ENCODE peak calls at places on chromosomes 12 and 14, in nine cellular contexts. Z is MM.1S, W is PC-3, R is HCT116, P is neural progenitor cell, N is GM23248, X is hepatocyte, J is OCI-LY7, U is SK-N-SH. M is an unnamed sample.

GRCh38 chr12:68970951-68971350 is 38.0 kb upstream of the CPM start:
- DNase-seq in U (no peak), J (no peak), N (no peak), R (no peak), W (peak), Z (no peak), P (no peak), X (no peak), M (no peak)

GRCh38 chr12:105214141-105214540 is 21.8 kb downstream of the APPL2 start:
- DNase-seq in W (peak), N (peak), U (no peak), R (no peak), J (no peak), P (no peak), X (peak), Z (no peak), M (no peak)

GRCh38 chr12:75329918-75330826 is at the start of gene CAPS2:
- DNase-seq in U (peak), R (peak), X (peak), N (peak), J (peak), Z (peak), P (peak), W (peak), M (peak)

GRCh38 chr12:13362260-13362841 is 165.8 kb downstream of the EMP1 start:
- DNase-seq in W (peak), R (peak), P (peak), Z (peak), X (peak), U (peak), N (peak), J (peak), M (peak)

GRCh38 chr12:92673756-92674155 is 29.0 kb upstream of the PLEKHG7 start:
- DNase-seq in Z (no peak), J (no peak), X (no peak), N (no peak), P (no peak), U (no peak), W (no peak), R (no peak), M (no peak)

GRCh38 chr14:55127491-55127951 is 1.5 kb upstream of the LGALS3 start:
- DNase-seq in J (no peak), Z (no peak), U (no peak), R (no peak), X (peak), P (no peak), W (peak), N (peak), M (no peak)

GRCh38 chr14:85479306-85479705 is 50.6 kb upstream of the FLRT2 start:
- DNase-seq in X (no peak), R (no peak), P (no peak), W (no peak), J (no peak), U (no peak), N (no peak), Z (no peak), M (no peak)

GRCh38 chr12:104219908-104220404 is 4.4 kb downstream of the TXNRD1 start:
- DNase-seq in W (peak), Z (no peak), N (peak), P (no peak), U (peak), J (no peak), X (peak), R (peak), M (no peak)

GRCh38 chr14:33512201-33512600 is 438.7 kb downstream of the EGLN3 start:
- DNase-seq in N (peak), U (no peak), P (no peak), J (no peak), R (no peak), W (no peak), Z (no peak), X (no peak), M (no peak)

GRCh38 chr12:80205960-80206359 is 106.6 kb downstream of the OTOGL start:
- DNase-seq in U (no peak), P (no peak), N (no peak), X (no peak), R (no peak), W (no peak), J (no peak), Z (no peak), M (no peak)

GRCh38 chr14:64364907-64365306 is 23.2 kb upstream of the MTHFD1 start:
- DNase-seq in Z (no peak), R (no peak), J (no peak), P (no peak), W (peak), X (no peak), N (peak), U (no peak), M (no peak)

GRCh38 chr12:100554608-100555077 is 18.8 kb upstream of the GAS2L3 start:
- DNase-seq in Z (peak), N (peak), X (peak), R (peak), J (peak), U (peak), P (peak), W (peak), M (peak)

GRCh38 chr12:62846506-62846905 is 88.4 kb downstream of the PPM1H start:
- DNase-seq in Z (no peak), R (no peak), W (no peak), J (no peak), U (no peak), N (no peak), X (no peak), P (no peak), M (no peak)

GRCh38 chr12:70830221-70831061 is 90.1 kb downstream of the PTPRR start:
- DNase-seq in R (no peak), W (no peak), P (no peak), X (no peak), U (no peak), Z (no peak), N (no peak), J (no peak), M (no peak)

GRCh38 chr12:9868951-9869306 is 225 bp downstream of the CLEC2B start:
- DNase-seq in N (no peak), U (no peak), X (no peak), P (no peak), R (no peak), J (no peak), W (no peak), Z (no peak), M (no peak)

GRCh38 chr14:23101986-23102625 is 2.7 kb downstream of the CIROP start:
- DNase-seq in J (no peak), X (no peak), R (no peak), N (no peak), W (no peak), U (no peak), P (no peak), Z (no peak), M (no peak)

GRCh38 chr14:100988956-100989355 is 85.4 kb upstream of the RTL1 start:
- DNase-seq in R (peak), Z (no peak), J (no peak), P (no peak), W (no peak), X (no peak), N (no peak), U (no peak), M (no peak)

GRCh38 chr12:111993290-111994150 is 19.4 kb downstream of the TMEM116 start:
- DNase-seq in X (no peak), Z (peak), N (no peak), J (no peak), U (no peak), R (no peak), W (no peak), P (no peak), M (no peak)

GRCh38 chr14:41830679-41831078 is 224.0 kb downstream of the LRFN5 start:
- DNase-seq in R (no peak), Z (no peak), W (no peak), X (peak), J (no peak), P (no peak), N (peak), U (no peak), M (peak)
- TF ChIP-seq EZH2phosphoT487 in R (no peak), Z (no peak), W (no peak), X (no peak), J (no peak), P (no peak), N (no peak), U (no peak), M (no peak)

DNA sequence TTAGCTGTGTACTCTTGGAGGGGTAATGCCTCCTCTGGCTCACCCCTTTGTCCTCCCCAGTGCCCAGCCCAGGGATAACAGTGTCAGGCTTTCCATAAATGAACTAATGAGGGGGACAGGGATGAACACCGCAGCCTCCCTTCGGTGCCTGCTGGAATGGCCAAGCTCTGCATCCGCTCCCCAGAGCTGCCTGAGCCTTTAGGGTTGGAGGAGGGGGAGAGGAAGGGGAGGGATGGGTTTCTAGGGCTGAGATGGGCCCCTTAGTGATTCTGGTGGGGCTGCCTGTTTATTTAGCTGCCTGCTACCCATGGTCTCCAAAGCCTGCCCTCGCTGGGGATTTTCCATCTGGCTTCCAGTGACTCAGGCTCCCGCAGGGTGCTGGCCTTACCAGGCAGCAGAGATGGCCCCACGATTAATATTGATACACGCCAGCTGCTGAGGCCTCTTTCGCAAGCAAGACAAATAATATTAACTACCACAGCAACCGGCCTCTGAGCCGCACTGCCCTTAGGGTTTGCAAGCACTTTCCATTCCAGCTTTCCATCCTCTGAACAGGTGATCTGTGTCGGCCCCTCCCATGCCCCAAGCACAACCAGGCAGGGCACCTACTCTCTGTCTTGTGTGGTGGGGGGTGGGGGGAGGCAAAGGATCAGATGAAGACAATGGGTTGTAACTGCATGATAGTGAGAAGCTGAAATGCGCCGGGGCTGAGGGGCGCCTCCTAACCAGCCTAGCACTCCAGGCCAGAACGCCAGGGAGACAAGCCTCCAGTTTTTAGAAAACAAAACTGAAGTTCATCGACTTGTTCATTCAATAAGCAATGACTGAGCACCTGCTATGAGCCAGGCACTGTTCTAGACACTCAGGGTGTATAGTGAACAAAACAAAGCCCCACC is 56.7 kb downstream of the C14orf132 start:
- DNase-seq in J (no peak), N (peak), U (peak), Z (no peak), R (no peak), P (peak), W (peak), X (peak), M (peak)
- TF ChIP-seq EZH2phosphoT487 in J (no peak), N (no peak), U (no peak), Z (no peak), R (no peak), P (no peak), W (no peak), X (no peak), M (no peak)

DNA sequence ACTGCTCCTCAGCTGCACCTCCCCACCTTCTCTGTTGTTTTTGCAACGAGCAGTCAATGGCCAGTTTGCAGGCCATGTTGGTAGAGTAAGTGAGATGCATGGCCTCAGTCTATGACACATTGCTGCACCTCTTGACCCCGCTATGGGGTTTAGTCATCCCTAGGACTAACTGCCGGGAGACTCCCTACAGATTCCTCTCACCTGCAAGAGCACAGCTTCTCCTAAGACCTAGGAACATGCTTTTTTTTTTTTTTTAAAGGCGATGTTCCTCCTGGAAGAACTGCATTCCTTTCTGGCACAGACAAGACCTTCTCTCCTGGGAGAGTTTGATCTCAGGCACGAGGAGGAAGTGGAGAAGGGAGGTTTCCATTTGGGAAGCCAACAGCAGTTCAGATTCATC is 104.3 kb downstream of the LGMN start:
- DNase-seq in Z (no peak), R (peak), N (peak), W (peak), P (no peak), J (no peak), U (no peak), X (no peak), M (no peak)
- TF ChIP-seq EZH2phosphoT487 in Z (no peak), R (no peak), N (no peak), W (no peak), P (no peak), J (no peak), U (no peak), X (no peak), M (no peak)

DNA sequence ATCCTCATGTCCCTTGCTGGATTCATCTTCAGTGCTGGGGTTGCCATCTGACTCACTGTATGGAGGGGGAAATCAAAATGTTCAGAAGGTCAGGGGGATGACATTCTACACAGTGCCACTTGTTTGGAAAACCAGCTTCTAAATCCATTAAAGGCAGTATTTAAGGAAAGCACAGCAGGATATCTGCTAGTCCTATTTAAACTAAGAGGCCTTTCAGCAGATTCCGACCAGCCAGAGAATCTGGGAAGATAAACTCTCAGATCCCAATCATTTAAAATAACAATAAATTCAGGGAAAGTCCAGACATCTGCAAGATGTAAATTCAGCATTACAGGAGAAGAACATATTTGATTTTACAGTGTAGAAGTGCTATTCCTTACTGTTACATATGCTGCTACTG is 3.8 kb downstream of the SIX4 start:
- DNase-seq in Z (no peak), X (no peak), U (no peak), R (no peak), P (peak), N (no peak), J (no peak), W (no peak), M (no peak)
- TF ChIP-seq EZH2phosphoT487 in Z (no peak), X (no peak), U (no peak), R (no peak), P (no peak), N (no peak), J (no peak), W (no peak), M (no peak)

GRCh38 chr14:58133739-58134138 is 18.3 kb downstream of the ARMH4 start:
- DNase-seq in X (peak), N (peak), P (no peak), W (peak), U (no peak), Z (no peak), J (no peak), R (no peak), M (no peak)

GRCh38 chr14:58128416-58128815 is 23.6 kb downstream of the ARMH4 start:
- DNase-seq in N (no peak), R (no peak), P (no peak), Z (no peak), X (no peak), U (no peak), J (no peak), W (no peak), M (no peak)

GRCh38 chr14:58130121-58130782 is 21.8 kb downstream of the ARMH4 start:
- DNase-seq in X (no peak), R (no peak), J (no peak), W (no peak), P (no peak), N (no peak), U (no peak), Z (no peak), M (no peak)

GRCh38 chr14:58129208-58129607 is 22.8 kb downstream of the ARMH4 start:
- DNase-seq in U (no peak), P (no peak), W (peak), J (no peak), Z (no peak), R (no peak), X (no peak), N (peak), M (peak)

DNA sequence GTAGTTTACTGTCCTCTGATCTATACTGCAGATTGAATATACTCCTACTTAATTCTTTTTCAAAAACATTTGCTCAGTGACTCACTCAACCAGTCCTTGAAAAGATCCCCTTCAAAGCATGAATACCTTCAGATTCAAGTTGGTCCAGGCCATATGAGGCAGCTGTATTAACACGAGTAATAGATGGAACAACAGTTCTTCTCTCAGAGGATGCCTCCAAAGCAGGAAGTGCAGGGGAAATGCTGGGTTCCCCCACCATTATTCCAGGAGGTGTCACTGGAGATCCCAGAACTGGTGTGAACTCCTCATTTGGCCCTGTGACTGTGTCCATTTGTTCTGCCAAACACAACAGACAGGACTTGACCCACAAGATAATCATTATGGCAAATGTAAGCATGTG is 20.6 kb downstream of the ARMH4 start:
- DNase-seq in N (peak), J (no peak), U (no peak), W (peak), P (no peak), R (no peak), Z (no peak), X (no peak), M (peak)
- TF ChIP-seq EZH2phosphoT487 in N (no peak), J (no peak), U (no peak), W (no peak), P (no peak), R (no peak), Z (no peak), X (no peak), M (no peak)

GRCh38 chr14:104968153-104968527 is 10.0 kb downstream of the AHNAK2 start:
- DNase-seq in R (no peak), J (no peak), P (peak), Z (no peak), U (peak), W (peak), X (peak), N (peak), M (peak)
- TF ChIP-seq EZH2phosphoT487 in R (no peak), J (no peak), P (no peak), Z (no peak), U (no peak), W (no peak), X (no peak), N (no peak), M (no peak)

DNA sequence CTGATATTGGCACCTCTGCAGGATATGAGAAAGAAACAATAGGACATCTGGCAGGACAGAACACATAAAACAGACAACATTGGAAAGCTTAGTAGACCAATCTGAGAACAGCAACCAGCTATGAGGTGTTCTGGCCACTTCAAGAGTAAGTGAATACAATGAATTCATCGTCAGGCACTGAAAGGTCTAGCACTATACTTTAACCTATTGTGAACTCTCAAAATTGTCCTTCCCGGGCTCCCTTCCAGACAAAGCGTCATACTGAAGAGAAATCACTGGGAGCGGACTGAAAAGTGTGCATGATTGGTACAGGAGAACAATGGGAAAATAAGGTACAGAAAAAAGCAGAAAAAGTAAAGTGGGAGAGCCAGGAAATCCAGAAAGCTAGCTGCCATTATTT is 75.8 kb downstream of the LRP6 start:
- DNase-seq in R (no peak), U (no peak), W (no peak), P (no peak), X (no peak), Z (no peak), N (no peak), J (no peak), M (no peak)
- TF ChIP-seq EZH2phosphoT487 in R (no peak), U (no peak), W (no peak), P (no peak), X (no peak), Z (no peak), N (no peak), J (no peak), M (no peak)

DNA sequence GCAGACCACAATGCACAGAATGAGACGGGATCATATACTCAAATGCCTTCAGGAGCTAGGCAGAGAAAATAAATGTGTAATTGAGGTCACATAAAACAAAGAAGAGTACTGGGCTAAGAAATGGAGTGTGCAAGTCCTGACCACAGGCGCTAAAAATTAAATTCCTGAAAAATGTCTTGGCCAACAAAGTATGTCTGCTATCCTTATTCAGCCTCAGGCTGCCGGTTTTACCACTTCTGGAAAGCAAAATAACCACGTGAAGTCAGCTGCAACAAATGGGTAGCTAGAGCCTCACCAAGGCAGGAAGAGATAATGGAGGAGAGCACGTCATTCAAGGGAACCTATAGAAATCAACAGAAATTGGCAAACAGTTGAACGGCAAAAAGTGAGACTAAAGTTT is 3.1 kb downstream of the PYGL start:
- DNase-seq in P (no peak), Z (no peak), N (peak), J (no peak), X (no peak), U (no peak), R (no peak), W (no peak), M (no peak)
- TF ChIP-seq EZH2phosphoT487 in P (no peak), Z (no peak), N (no peak), J (no peak), X (no peak), U (no peak), R (no peak), W (no peak), M (no peak)